ENCODE peak calls at places on chromosomes 7 and 10, in five cellular contexts. J is stomach, L is MM.1S, E is nephron progenitor cell, T is bronchial epithelial cell. V is an unnamed sample.

GRCh38 chr10:129365767-129366400 is 101.2 kb upstream of the MGMT start:
- DNase-seq in J (no peak), L (no peak), E (peak), T (no peak), V (no peak)

GRCh38 chr7:73921623-73922528 is 60.9 kb downstream of the TMEM270 start:
- DNase-seq in J (no peak), L (no peak), E (no peak), T (no peak), V (no peak)

GRCh38 chr7:47153571-47153970 is 428.3 kb downstream of the TNS3 start:
- DNase-seq in J (no peak), L (no peak), E (peak), T (no peak), V (no peak)

GRCh38 chr7:159027091-159027802 is 117.4 kb downstream of the VIPR2 start:
- DNase-seq in J (no peak), L (no peak), E (no peak), T (no peak), V (no peak)

GRCh38 chr10:14134275-14134674 is 196.4 kb downstream of the FRMD4A start:
- DNase-seq in J (no peak), L (no peak), E (no peak), T (no peak), V (no peak)

GRCh38 chr7:157589680-157590079 is 252.9 kb downstream of the DNAJB6 start:
- DNase-seq in J (no peak), L (no peak), E (no peak), T (no peak), V (no peak)

GRCh38 chr7:97732567-97733275 is 835 bp downstream of the TAC1 start:
- DNase-seq in J (no peak), L (no peak), E (no peak), T (no peak), V (no peak)

GRCh38 chr7:36265720-36266119 is 112.7 kb downstream of the EEPD1 start:
- DNase-seq in J (peak), L (no peak), E (no peak), T (peak), V (no peak)

GRCh38 chr10:131312261-131312801 is 810 bp upstream of the TCERG1L start:
- DNase-seq in J (no peak), L (no peak), E (peak), T (no peak), V (no peak)

GRCh38 chr10:98361131-98361633 is 53.8 kb downstream of the PYROXD2 start:
- DNase-seq in J (peak), L (peak), E (peak), T (peak), V (peak)

GRCh38 chr7:18361756-18362155 is 133.8 kb upstream of the HDAC9 start:
- DNase-seq in J (peak), L (no peak), E (peak), T (peak), V (no peak)

GRCh38 chr10:100668001-100668400 is 77.4 kb upstream of the PAX2 start:
- DNase-seq in J (no peak), L (no peak), E (peak), T (no peak), V (no peak)

GRCh38 chr7:87689374-87689773 is 61.2 kb downstream of the RUNDC3B start:
- DNase-seq in J (no peak), L (no peak), E (no peak), T (no peak), V (no peak)

GRCh38 chr7:47535704-47536628 is 45.9 kb downstream of the TNS3 start:
- DNase-seq in J (no peak), L (no peak), E (peak), T (no peak), V (no peak)

GRCh38 chr10:11242443-11243386 is 225.0 kb downstream of the CELF2 start:
- DNase-seq in J (peak), L (peak), E (no peak), T (no peak), V (peak)

GRCh38 chr7:120732256-120732655 is 125.7 kb downstream of the TSPAN12 start:
- DNase-seq in J (no peak), L (no peak), E (no peak), T (no peak), V (no peak)

GRCh38 chr7:76260171-76260703 is 42.2 kb upstream of the HSPB1 start:
- DNase-seq in J (no peak), L (no peak), E (peak), T (no peak), V (peak)

GRCh38 chr7:117489911-117490310 is 10.1 kb downstream of the CFTR start:
- DNase-seq in J (no peak), L (no peak), E (no peak), T (no peak), V (no peak)

GRCh38 chr7:52944916-52945315 is 90.5 kb upstream of the POM121L12 start:
- DNase-seq in J (no peak), L (no peak), E (no peak), T (peak), V (no peak)

GRCh38 chr10:118977864-118978263 is 51.6 kb upstream of the NANOS1 start:
- DNase-seq in J (no peak), L (no peak), E (no peak), T (no peak), V (no peak)

GRCh38 chr7:2821842-2822507 is 22.1 kb downstream of the GNA12 start:
- DNase-seq in J (no peak), L (no peak), E (no peak), T (peak), V (peak)

GRCh38 chr7:133698127-133698526 is 429.0 kb upstream of the LRGUK start:
- DNase-seq in J (no peak), L (no peak), E (no peak), T (no peak), V (no peak)

GRCh38 chr10:131706952-131707351 is 193.9 kb upstream of the PPP2R2D start:
- DNase-seq in J (no peak), L (no peak), E (no peak), T (no peak), V (no peak)

GRCh38 chr7:83415840-83416239 is 233.1 kb downstream of the SEMA3E start:
- DNase-seq in J (no peak), L (no peak), E (no peak), T (peak), V (no peak)

GRCh38 chr10:89297791-89298190 is 4.1 kb upstream of the IFIT2 start:
- DNase-seq in J (no peak), L (no peak), E (no peak), T (no peak), V (no peak)

DNA sequence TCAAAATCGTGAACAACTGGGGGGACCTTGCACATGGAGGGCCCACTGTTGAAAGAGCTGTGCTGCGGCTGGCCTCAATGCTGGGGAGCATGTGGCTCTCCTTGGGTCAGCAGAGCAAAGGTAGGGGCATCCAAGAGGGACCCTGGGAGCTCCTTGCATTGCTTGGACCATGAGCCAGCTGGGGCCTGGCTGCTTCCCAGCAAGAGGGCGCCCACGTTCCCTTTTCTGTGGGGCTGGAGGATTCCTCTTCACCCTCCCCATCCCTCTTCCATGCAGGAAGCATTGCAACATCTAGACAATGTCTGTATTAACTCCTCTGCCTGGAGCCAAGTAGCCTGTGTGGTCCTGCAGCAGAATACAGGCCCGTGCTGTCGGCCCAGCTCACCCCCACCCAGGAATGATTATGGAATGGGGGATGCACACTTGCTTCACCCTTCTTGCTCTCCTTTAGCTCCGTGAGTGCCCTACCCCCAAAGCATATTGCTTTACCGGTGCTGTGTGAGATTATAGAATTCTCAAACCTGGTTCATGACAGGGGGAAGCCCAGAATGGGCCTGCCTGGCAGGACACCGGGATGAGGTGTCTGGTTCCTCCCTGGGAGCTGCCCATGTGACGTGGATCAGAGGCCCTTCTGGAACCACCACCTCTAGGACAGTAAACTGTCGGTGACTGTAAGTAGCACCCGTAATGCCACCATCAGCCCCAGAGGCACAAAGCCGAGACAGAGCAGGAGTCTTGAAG is 61.9 kb downstream of the SYPL1 start:
- DNase-seq in J (no peak), L (no peak), E (no peak), T (peak), V (no peak)
- TF ChIP-seq CTCF in J (no peak), L (no peak), E (no peak), T (peak), V (no peak)

DNA sequence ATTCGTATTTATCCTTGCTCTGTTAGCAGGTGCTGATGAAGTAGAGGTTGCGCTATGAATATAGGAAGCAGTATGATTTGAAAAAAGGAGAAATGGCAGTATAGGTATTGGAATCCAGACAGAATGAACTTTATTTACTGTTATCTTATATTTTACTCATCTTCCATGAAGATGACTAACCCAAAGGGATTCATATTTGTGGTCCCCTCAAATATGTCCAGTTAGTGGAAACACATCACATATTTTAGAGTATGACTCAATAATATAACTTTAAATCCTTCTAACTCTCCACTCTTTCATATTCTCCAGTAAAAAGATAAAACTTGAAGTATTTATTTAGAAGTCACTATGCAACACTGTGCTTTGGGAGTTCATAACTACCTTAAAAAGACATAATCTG is 286.5 kb upstream of the LRRTM3 start:
- DNase-seq in J (no peak), L (no peak), E (no peak), T (no peak), V (no peak)
- TF ChIP-seq CTCF in J (no peak), L (no peak), E (no peak), T (no peak), V (no peak)

GRCh38 chr7:89339748-89340147 is 544.2 kb upstream of the TEX47 start:
- DNase-seq in J (no peak), L (no peak), E (no peak), T (no peak), V (no peak)

GRCh38 chr7:89332026-89332425 is 536.5 kb upstream of the TEX47 start:
- DNase-seq in J (no peak), L (no peak), E (no peak), T (no peak), V (no peak)

GRCh38 chr7:89335490-89335889 is 540.0 kb upstream of the TEX47 start:
- DNase-seq in J (no peak), L (no peak), E (no peak), T (no peak), V (no peak)

GRCh38 chr7:89334785-89335184 is 539.2 kb upstream of the TEX47 start:
- DNase-seq in J (no peak), L (no peak), E (no peak), T (no peak), V (no peak)
- TF ChIP-seq CTCF in J (no peak), L (peak), E (no peak), T (no peak), V (no peak)

GRCh38 chr10:3045471-3046209 is 21.7 kb upstream of the PFKP start:
- DNase-seq in J (peak), L (no peak), E (peak), T (peak), V (no peak)
- TF ChIP-seq CTCF in J (no peak), L (no peak), E (peak), T (no peak), V (no peak)

V was measured in GM13977.